ENCODE peak calls at places on chromosomes 3 and 15, in four cellular contexts. V is GM12865, O is MM.1S, L is Calu3. A is an unnamed sample.
A peak's percentile ranks its signal among the peaks of the same experiment; 100 is the strongest.

GRCh38 chr3:139601191-139601961 is 61.8 kb upstream of the RBP1 start:
- DNase-seq in V (no peak), O (no peak), L (no peak), A (no peak)

GRCh38 chr15:68531794-68532193 is 47.0 kb upstream of the CORO2B start:
- DNase-seq in V (no peak), O (no peak), L (no peak), A (no peak)

GRCh38 chr3:12288466-12289129 is at the start of gene PPARG:
- DNase-seq in V (no peak), O (no peak), L (peak; percentile 72), A (peak; percentile 22)

GRCh38 chr3:142987080-142987700 is 14.2 kb upstream of the U2SURP start:
- DNase-seq in V (peak; percentile 53), O (peak; percentile 71), L (no peak), A (peak; percentile 60)

GRCh38 chr3:127812151-127812550 is 10.2 kb downstream of the MGLL start:
- DNase-seq in V (no peak), O (no peak), L (no peak), A (no peak)

GRCh38 chr3:73228425-73228824 is 167.0 kb downstream of the EBLN2 start:
- DNase-seq in V (no peak), O (no peak), L (no peak), A (no peak)

GRCh38 chr3:130850846-130851245 is 43.0 kb upstream of the ATP2C1 start:
- DNase-seq in V (peak; percentile 41), O (peak; percentile 40), L (no peak), A (no peak)

GRCh38 chr15:51227967-51228783 is 110.2 kb downstream of the CYP19A1 start:
- DNase-seq in V (peak; percentile 88), O (peak; percentile 81), L (peak; percentile 36), A (peak; percentile 72)

GRCh38 chr3:23072672-23073071 is 130.5 kb upstream of the UBE2E2 start:
- DNase-seq in V (peak; percentile 17), O (no peak), L (no peak), A (no peak)

GRCh38 chr15:32828507-32829186 is 110.8 kb downstream of the GREM1 start:
- DNase-seq in V (no peak), O (no peak), L (no peak), A (no peak)

GRCh38 chr3:146577662-146578061 is 27.5 kb downstream of the PLSCR5 start:
- DNase-seq in V (peak; percentile 50), O (peak; percentile 44), L (peak; percentile 49), A (no peak)

GRCh38 chr3:45929042-45929679 is 14.1 kb upstream of the CXCR6 start:
- DNase-seq in V (peak; percentile 75), O (peak; percentile 53), L (peak; percentile 58), A (peak; percentile 88)

GRCh38 chr3:31237887-31238286 is 294.8 kb upstream of the STT3B start:
- DNase-seq in V (no peak), O (no peak), L (no peak), A (no peak)

GRCh38 chr3:17154941-17155340 is 270.2 kb downstream of the PLCL2 start:
- DNase-seq in V (no peak), O (no peak), L (no peak), A (no peak)

GRCh38 chr3:128499724-128500275 is 6.8 kb upstream of the GATA2 start:
- DNase-seq in V (no peak), O (no peak), L (no peak), A (no peak)

GRCh38 chr3:72355168-72355567 is 493.1 kb downstream of the SHQ1 start:
- DNase-seq in V (no peak), O (no peak), L (no peak), A (no peak)

GRCh38 chr3:120855665-120856437 is 52.2 kb upstream of the STXBP5L start:
- DNase-seq in V (no peak), O (no peak), L (no peak), A (no peak)

GRCh38 chr15:96362759-96363678 is 32.5 kb downstream of the NR2F2 start:
- DNase-seq in V (peak; percentile 14), O (no peak), L (no peak), A (peak; percentile 18)

GRCh38 chr3:115270849-115271248 is 123.8 kb upstream of the ZBTB20 start:
- DNase-seq in V (no peak), O (no peak), L (no peak), A (no peak)

GRCh38 chr15:80526556-80527340 is 122.6 kb downstream of the ARNT2 start:
- DNase-seq in V (no peak), O (no peak), L (no peak), A (no peak)

GRCh38 chr3:103863381-103863780 is 1428.6 kb downstream of the ZPLD1 start:
- DNase-seq in V (no peak), O (no peak), L (no peak), A (no peak)

GRCh38 chr3:169650503-169650902 is 13.0 kb downstream of the MECOM start:
- DNase-seq in V (no peak), O (no peak), L (no peak), A (no peak)

GRCh38 chr15:100601158-100601557 is 826 bp downstream of the LINS1 start:
- DNase-seq in V (peak; percentile 52), O (peak; percentile 32), L (peak; percentile 12), A (no peak)

GRCh38 chr3:166190360-166190759 is 353.1 kb upstream of the BCHE start:
- DNase-seq in V (no peak), O (no peak), L (no peak), A (no peak)

GRCh38 chr3:148937477-148937876 is 53.9 kb upstream of the GYG1 start:
- DNase-seq in V (no peak), O (no peak), L (no peak), A (no peak)

GRCh38 chr3:138092023-138092422 is 23.4 kb downstream of the DZIP1L start:
- DNase-seq in V (no peak), O (no peak), L (no peak), A (no peak)

GRCh38 chr3:59866076-59866475 is 816.3 kb upstream of the CFAP20DC start:
- DNase-seq in V (no peak), O (no peak), L (no peak), A (no peak)

GRCh38 chr3:56410576-56410975 is 57.7 kb downstream of the ERC2 start:
- DNase-seq in V (no peak), O (no peak), L (no peak), A (no peak)

GRCh38 chr3:162487138-162487537 is 990.5 kb downstream of the OTOL1 start:
- DNase-seq in V (no peak), O (no peak), L (no peak), A (no peak)

GRCh38 chr3:51392301-51393095 is 1.4 kb downstream of the RBM15B start:
- DNase-seq in V (peak; percentile 24), O (no peak), L (no peak), A (no peak)

GRCh38 chr3:107904536-107905066 is 186.2 kb downstream of the CD47 start:
- DNase-seq in V (no peak), O (no peak), L (peak; percentile 4), A (no peak)

GRCh38 chr3:71581981-71582611 is 1.4 kb downstream of the FOXP1 start:
- DNase-seq in V (no peak), O (no peak), L (peak; percentile 53), A (no peak)

GRCh38 chr3:110349295-110349694 is 722.3 kb upstream of the NECTIN3 start:
- DNase-seq in V (no peak), O (no peak), L (no peak), A (no peak)

GRCh38 chr3:119557874-119558264 is 1.5 kb downstream of the CD80 start:
- DNase-seq in V (no peak), O (no peak), L (no peak), A (no peak)

GRCh38 chr3:157086775-157087174 is 73.2 kb downstream of the CCNL1 start:
- DNase-seq in V (no peak), O (no peak), L (no peak), A (no peak)

GRCh38 chr15:29220852-29221251 is 48.8 kb downstream of the NSMCE3 start:
- DNase-seq in V (no peak), O (no peak), L (no peak), A (no peak)

GRCh38 chr3:114455432-114455831 is 161.6 kb downstream of the TIGIT start:
- DNase-seq in V (no peak), O (no peak), L (no peak), A (no peak)

GRCh38 chr3:142622447-142622846 is 26.3 kb downstream of the PLS1 start:
- DNase-seq in V (no peak), O (no peak), L (no peak), A (no peak)

DNA sequence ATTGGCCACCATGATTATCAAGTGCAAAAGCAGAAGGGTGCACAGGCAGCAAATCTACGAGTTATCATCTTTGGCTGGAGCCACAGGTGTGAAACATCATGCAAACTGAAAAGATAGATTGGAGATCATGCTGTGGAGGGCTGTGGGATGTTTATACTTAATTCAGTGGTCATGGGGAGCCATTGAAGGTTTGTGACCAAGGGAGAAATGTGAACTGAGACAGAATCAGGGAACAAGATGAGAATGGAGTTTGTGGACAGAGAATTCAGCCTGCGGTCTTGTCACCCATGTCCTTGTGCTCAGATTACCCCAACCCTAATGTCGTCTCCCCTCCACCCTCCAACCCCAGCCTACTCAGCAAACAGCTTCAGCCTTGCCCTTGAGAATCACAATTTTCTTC is 62.9 kb upstream of the ACAN start:
- DNase-seq in V (no peak), O (no peak), L (no peak), A (no peak)
- TF ChIP-seq CTCF in V (no peak), O (no peak), L (no peak), A (no peak)

DNA sequence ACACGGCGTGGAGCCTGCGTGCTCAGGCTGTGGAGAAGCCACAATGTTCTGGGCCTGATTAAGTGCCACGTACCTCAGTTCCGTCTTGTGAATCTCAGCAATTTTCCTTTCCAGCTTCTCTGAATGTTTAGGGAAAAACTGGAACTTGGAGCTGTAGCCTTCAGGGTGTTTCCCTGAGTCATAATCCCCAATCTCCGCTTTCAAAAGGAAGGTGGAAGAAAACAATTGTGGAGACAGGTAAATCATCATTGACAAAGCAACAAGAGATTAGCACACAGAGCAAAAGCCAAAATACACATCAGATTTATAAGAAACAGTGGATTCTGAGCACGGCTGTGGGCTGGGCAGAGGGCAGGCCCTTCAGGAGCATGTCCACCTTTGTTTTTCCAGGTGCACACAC is 79.0 kb downstream of the WDR76 start:
- DNase-seq in V (no peak), O (no peak), L (no peak), A (no peak)
- TF ChIP-seq CTCF in V (no peak), O (no peak), L (no peak), A (no peak)

GRCh38 chr3:50352762-50353161 is 2.1 kb downstream of the CYB561D2 start:
- DNase-seq in V (no peak), O (no peak), L (no peak), A (no peak)
- TF ChIP-seq CTCF in V (peak; percentile 18), O (peak; percentile 31), L (no peak), A (peak; percentile 27)

GRCh38 chr3:174958671-174959328 is 99.7 kb downstream of the NAALADL2 start:
- DNase-seq in V (no peak), O (no peak), L (no peak), A (no peak)

GRCh38 chr3:174957581-174958001 is 98.5 kb downstream of the NAALADL2 start:
- DNase-seq in V (no peak), O (no peak), L (no peak), A (no peak)

GRCh38 chr3:174955513-174956001 is 96.4 kb downstream of the NAALADL2 start:
- DNase-seq in V (no peak), O (no peak), L (no peak), A (no peak)

GRCh38 chr3:174957081-174957480 is 97.9 kb downstream of the NAALADL2 start:
- DNase-seq in V (no peak), O (no peak), L (peak; percentile 24), A (no peak)

DNA sequence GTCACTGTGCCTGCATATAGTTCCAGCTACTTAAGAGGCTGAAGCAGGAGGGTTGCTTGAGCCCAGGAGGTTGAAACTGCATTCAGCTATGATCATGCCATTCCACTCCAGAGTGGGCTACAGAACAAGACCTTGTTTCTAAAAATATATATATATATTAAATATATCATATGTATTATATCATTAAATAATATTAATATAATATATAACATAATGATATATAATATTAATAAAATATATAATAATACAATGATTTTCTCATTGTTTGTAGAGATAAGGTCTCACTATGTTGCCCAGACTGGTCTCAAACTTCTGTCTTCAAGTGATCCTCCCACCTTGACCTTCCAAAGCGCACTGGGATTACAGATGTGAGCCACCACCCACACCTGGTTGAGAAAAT is 101.8 kb downstream of the NAALADL2 start:
- DNase-seq in V (no peak), O (no peak), L (no peak), A (no peak)
- TF ChIP-seq CTCF in V (no peak), O (no peak), L (no peak), A (no peak)

A was measured in GM10248.